ENCODE peak calls at places on chromosomes 7 and 10, in seven cellular contexts. Q, G, Z, F, U, J and N are unnamed samples.

GRCh38 chr10:86957471-86958108 is at the start of gene MMRN2:
- DNase-seq in Q (no peak), G (no peak), Z (no peak), F (no peak), U (no peak), J (no peak), N (no peak)

GRCh38 chr10:246431-246830 is 111.2 kb downstream of the ZMYND11 start:
- DNase-seq in Q (no peak), G (no peak), Z (no peak), F (no peak), U (no peak), J (no peak), N (no peak)

GRCh38 chr10:132645630-132646442 is 108.2 kb downstream of the INPP5A start:
- DNase-seq in Q (no peak), G (no peak), Z (no peak), F (no peak), U (no peak), J (no peak), N (no peak)

GRCh38 chr7:100680589-100681271 is 7.2 kb downstream of the GNB2 start:
- DNase-seq in Q (no peak), G (no peak), Z (peak; percentile 25), F (no peak), U (no peak), J (no peak), N (no peak)

GRCh38 chr10:6056411-6057135 is 5.6 kb downstream of the IL2RA start:
- DNase-seq in Q (no peak), G (no peak), Z (no peak), F (no peak), U (no peak), J (peak; percentile 5), N (no peak)

GRCh38 chr10:43039629-43040481 is 37.0 kb upstream of the RET start:
- DNase-seq in Q (no peak), G (no peak), Z (no peak), F (no peak), U (peak; percentile 37), J (no peak), N (no peak)

GRCh38 chr10:36038316-36038715 is 396.2 kb upstream of the FZD8 start:
- DNase-seq in Q (no peak), G (no peak), Z (no peak), F (no peak), U (no peak), J (no peak), N (no peak)

GRCh38 chr10:1050555-1050954 is 1.6 kb upstream of the IDI1 start:
- DNase-seq in Q (no peak), G (peak; percentile 49), Z (no peak), F (no peak), U (no peak), J (peak; percentile 63), N (peak; percentile 35)

GRCh38 chr10:121751191-121751760 is 153.0 kb upstream of the FGFR2 start:
- DNase-seq in Q (no peak), G (no peak), Z (no peak), F (no peak), U (no peak), J (no peak), N (no peak)

GRCh38 chr10:17238445-17239275 is 10.6 kb downstream of the VIM start:
- DNase-seq in Q (peak; percentile 87), G (no peak), Z (no peak), F (no peak), U (peak; percentile 66), J (no peak), N (no peak)

GRCh38 chr10:89653410-89653828 is 8.4 kb upstream of the PANK1 start:
- DNase-seq in Q (no peak), G (no peak), Z (no peak), F (no peak), U (peak; percentile 80), J (no peak), N (no peak)

GRCh38 chr7:141649865-141650499 is 52.0 kb downstream of the DENND11 start:
- DNase-seq in Q (peak; percentile 70), G (peak; percentile 58), Z (no peak), F (peak; percentile 68), U (peak; percentile 92), J (peak; percentile 52), N (no peak)

GRCh38 chr7:81173766-81174281 is 255.0 kb upstream of the SEMA3C start:
- DNase-seq in Q (no peak), G (no peak), Z (no peak), F (no peak), U (peak; percentile 55), J (no peak), N (no peak)

GRCh38 chr10:22705534-22705933 is 8.8 kb downstream of the PIP4K2A start:
- DNase-seq in Q (no peak), G (no peak), Z (no peak), F (no peak), U (no peak), J (no peak), N (no peak)

GRCh38 chr7:47454961-47455871 is 126.7 kb downstream of the TNS3 start:
- DNase-seq in Q (no peak), G (no peak), Z (no peak), F (no peak), U (no peak), J (no peak), N (no peak)

GRCh38 chr10:132201111-132201989 is 14.6 kb downstream of the DPYSL4 start:
- DNase-seq in Q (no peak), G (no peak), Z (no peak), F (no peak), U (no peak), J (no peak), N (no peak)

GRCh38 chr7:36361227-36361626 is 28.4 kb upstream of the ANLN start:
- DNase-seq in Q (no peak), G (no peak), Z (no peak), F (no peak), U (no peak), J (no peak), N (no peak)

GRCh38 chr7:97971990-97972943 is 17.7 kb downstream of the OCM2 start:
- DNase-seq in Q (peak; percentile 34), G (peak; percentile 90), Z (peak; percentile 81), F (peak; percentile 78), U (peak; percentile 84), J (peak; percentile 89), N (peak; percentile 67)

GRCh38 chr7:21603972-21604749 is 61.3 kb downstream of the DNAH11 start:
- DNase-seq in Q (no peak), G (no peak), Z (no peak), F (no peak), U (no peak), J (no peak), N (no peak)

GRCh38 chr7:50281680-50282445 is 22.7 kb upstream of the IKZF1 start:
- DNase-seq in Q (no peak), G (no peak), Z (peak; percentile 26), F (no peak), U (no peak), J (no peak), N (no peak)

GRCh38 chr7:526474-527034 is 6.9 kb upstream of the PDGFA start:
- DNase-seq in Q (no peak), G (no peak), Z (no peak), F (no peak), U (no peak), J (no peak), N (no peak)

GRCh38 chr10:114905450-114905849 is 32.5 kb upstream of the TRUB1 start:
- DNase-seq in Q (no peak), G (peak; percentile 50), Z (no peak), F (no peak), U (no peak), J (no peak), N (no peak)